ENCODE peak calls at places on chromosomes 1 and 21, in nine cellular contexts. One of them, this sample, is unnamed.

GRCh38 chr1:40583980-40584379 is 52.5 kb downstream of the ZNF684 start:
- DNase-seq in astrocyte: no peak
- DNase-seq in upper lobe of right lung: no peak
- DNase-seq in prostate gland: no peak
- DNase-seq in ELR: no peak
- DNase-seq in effector CD4-positive, alpha-beta T cell: no peak
- DNase-seq in HS-5: no peak
- DNase-seq in fibroblast of villous mesenchyme: no peak
- DNase-seq in CD4-positive, CD25-positive, alpha-beta regulatory T cell: no peak
- DNase-seq in this sample: no peak

GRCh38 chr1:31617917-31618746 is 643 bp downstream of the HCRTR1 start:
- DNase-seq in astrocyte: no peak
- DNase-seq in upper lobe of right lung: peak
- DNase-seq in prostate gland: no peak
- DNase-seq in ELR: peak
- DNase-seq in effector CD4-positive, alpha-beta T cell: peak
- DNase-seq in HS-5: no peak
- DNase-seq in fibroblast of villous mesenchyme: peak
- DNase-seq in CD4-positive, CD25-positive, alpha-beta regulatory T cell: peak
- DNase-seq in this sample: peak

GRCh38 chr21:32819702-32820101 is 48.1 kb upstream of the PAXBP1 start:
- DNase-seq in astrocyte: peak
- DNase-seq in upper lobe of right lung: no peak
- DNase-seq in prostate gland: no peak
- DNase-seq in ELR: peak
- DNase-seq in effector CD4-positive, alpha-beta T cell: no peak
- DNase-seq in HS-5: peak
- DNase-seq in fibroblast of villous mesenchyme: peak
- DNase-seq in CD4-positive, CD25-positive, alpha-beta regulatory T cell: no peak
- DNase-seq in this sample: peak

GRCh38 chr1:225653463-225654276 is 747 bp upstream of the ENAH start:
- DNase-seq in astrocyte: peak
- DNase-seq in upper lobe of right lung: peak
- DNase-seq in prostate gland: peak
- DNase-seq in ELR: peak
- DNase-seq in effector CD4-positive, alpha-beta T cell: no peak
- DNase-seq in HS-5: peak
- DNase-seq in fibroblast of villous mesenchyme: peak
- DNase-seq in CD4-positive, CD25-positive, alpha-beta regulatory T cell: no peak
- DNase-seq in this sample: peak

GRCh38 chr1:236802264-236802663 is 7.2 kb downstream of the MTR start:
- DNase-seq in astrocyte: no peak
- DNase-seq in upper lobe of right lung: no peak
- DNase-seq in prostate gland: no peak
- DNase-seq in ELR: no peak
- DNase-seq in effector CD4-positive, alpha-beta T cell: no peak
- DNase-seq in HS-5: no peak
- DNase-seq in fibroblast of villous mesenchyme: no peak
- DNase-seq in CD4-positive, CD25-positive, alpha-beta regulatory T cell: no peak
- DNase-seq in this sample: no peak

GRCh38 chr1:58819719-58820118 is 35.9 kb upstream of the JUN start:
- DNase-seq in astrocyte: no peak
- DNase-seq in upper lobe of right lung: no peak
- DNase-seq in prostate gland: no peak
- DNase-seq in ELR: peak
- DNase-seq in effector CD4-positive, alpha-beta T cell: no peak
- DNase-seq in HS-5: no peak
- DNase-seq in fibroblast of villous mesenchyme: peak
- DNase-seq in CD4-positive, CD25-positive, alpha-beta regulatory T cell: no peak
- DNase-seq in this sample: no peak

GRCh38 chr1:13623021-13623637 is 39.5 kb downstream of the PDPN start:
- DNase-seq in astrocyte: no peak
- DNase-seq in upper lobe of right lung: no peak
- DNase-seq in prostate gland: no peak
- DNase-seq in ELR: no peak
- DNase-seq in effector CD4-positive, alpha-beta T cell: no peak
- DNase-seq in HS-5: no peak
- DNase-seq in fibroblast of villous mesenchyme: peak
- DNase-seq in CD4-positive, CD25-positive, alpha-beta regulatory T cell: no peak
- DNase-seq in this sample: no peak

GRCh38 chr21:39456665-39457064 is 4.9 kb downstream of the SH3BGR start:
- DNase-seq in astrocyte: no peak
- DNase-seq in upper lobe of right lung: no peak
- DNase-seq in prostate gland: no peak
- DNase-seq in ELR: peak
- DNase-seq in effector CD4-positive, alpha-beta T cell: no peak
- DNase-seq in HS-5: no peak
- DNase-seq in fibroblast of villous mesenchyme: no peak
- DNase-seq in CD4-positive, CD25-positive, alpha-beta regulatory T cell: no peak
- DNase-seq in this sample: no peak

GRCh38 chr1:150973826-150974579 is 632 bp downstream of the CERS2 start:
- DNase-seq in astrocyte: no peak
- DNase-seq in upper lobe of right lung: peak
- DNase-seq in prostate gland: peak
- DNase-seq in ELR: peak
- DNase-seq in effector CD4-positive, alpha-beta T cell: peak
- DNase-seq in HS-5: no peak
- DNase-seq in fibroblast of villous mesenchyme: peak
- DNase-seq in CD4-positive, CD25-positive, alpha-beta regulatory T cell: peak
- DNase-seq in this sample: peak

GRCh38 chr1:72281637-72282270 is 585 bp downstream of the NEGR1 start:
- DNase-seq in astrocyte: peak
- DNase-seq in upper lobe of right lung: no peak
- DNase-seq in prostate gland: no peak
- DNase-seq in ELR: peak
- DNase-seq in effector CD4-positive, alpha-beta T cell: no peak
- DNase-seq in HS-5: no peak
- DNase-seq in fibroblast of villous mesenchyme: peak
- DNase-seq in CD4-positive, CD25-positive, alpha-beta regulatory T cell: no peak
- DNase-seq in this sample: no peak

GRCh38 chr1:110555807-110556470 is 37.0 kb upstream of the KCNA10 start:
- DNase-seq in astrocyte: no peak
- DNase-seq in upper lobe of right lung: no peak
- DNase-seq in prostate gland: no peak
- DNase-seq in ELR: no peak
- DNase-seq in effector CD4-positive, alpha-beta T cell: no peak
- DNase-seq in HS-5: no peak
- DNase-seq in fibroblast of villous mesenchyme: no peak
- DNase-seq in CD4-positive, CD25-positive, alpha-beta regulatory T cell: no peak
- DNase-seq in this sample: peak

GRCh38 chr1:156963621-156964020 is 43.2 kb downstream of the LRRC71 start:
- DNase-seq in astrocyte: no peak
- DNase-seq in upper lobe of right lung: no peak
- DNase-seq in prostate gland: no peak
- DNase-seq in ELR: no peak
- DNase-seq in effector CD4-positive, alpha-beta T cell: peak
- DNase-seq in HS-5: no peak
- DNase-seq in fibroblast of villous mesenchyme: peak
- DNase-seq in CD4-positive, CD25-positive, alpha-beta regulatory T cell: peak
- DNase-seq in this sample: no peak